ENCODE peak calls at places on chromosomes 5 and 9, in six cellular contexts. K, O, Y, R, E and X are unnamed samples.

GRCh38 chr9:108347463-108348153 is 508.2 kb downstream of the ACTL7B start:
- DNase-seq in K (no peak), O (no peak), Y (no peak), R (no peak), E (no peak), X (no peak)

GRCh38 chr5:218457-219289 is 553 bp downstream of the SDHA start:
- DNase-seq in K (peak; percentile 52), O (peak; percentile 41), Y (no peak), R (no peak), E (peak; percentile 38), X (no peak)

GRCh38 chr9:88960632-88961031 is 30.6 kb upstream of the S1PR3 start:
- DNase-seq in K (no peak), O (no peak), Y (no peak), R (no peak), E (no peak), X (no peak)

GRCh38 chr9:34507966-34508365 is 14.8 kb downstream of the ENHO start:
- DNase-seq in K (no peak), O (no peak), Y (no peak), R (no peak), E (no peak), X (no peak)

GRCh38 chr5:10118150-10118549 is 131.5 kb downstream of the ATPSCKMT start:
- DNase-seq in K (no peak), O (no peak), Y (no peak), R (no peak), E (no peak), X (no peak)

GRCh38 chr5:52799358-52799982 is 11.8 kb downstream of the ITGA1 start:
- DNase-seq in K (peak; percentile 98), O (peak; percentile 60), Y (peak; percentile 77), R (no peak), E (no peak), X (no peak)

GRCh38 chr9:75937859-75938258 is 47.4 kb downstream of the PCSK5 start:
- DNase-seq in K (no peak), O (no peak), Y (no peak), R (no peak), E (no peak), X (no peak)

GRCh38 chr5:77256406-77256805 is 45.9 kb downstream of the PDE8B start:
- DNase-seq in K (no peak), O (no peak), Y (no peak), R (no peak), E (no peak), X (no peak)

GRCh38 chr9:130073373-130073772 is 19.7 kb downstream of the GPR107 start:
- DNase-seq in K (peak; percentile 60), O (no peak), Y (no peak), R (no peak), E (no peak), X (no peak)

GRCh38 chr5:59081693-59082092 is 498.8 kb downstream of the RAB3C start:
- DNase-seq in K (no peak), O (no peak), Y (no peak), R (no peak), E (no peak), X (no peak)

GRCh38 chr5:1805736-1806135 is 4.5 kb downstream of the NDUFS6 start:
- DNase-seq in K (no peak), O (no peak), Y (no peak), R (no peak), E (no peak), X (no peak)

GRCh38 chr9:79023134-79023577 is 548.6 kb upstream of the TLE4 start:
- DNase-seq in K (peak; percentile 91), O (no peak), Y (peak; percentile 93), R (no peak), E (no peak), X (no peak)